ENCODE peak calls at places on chromosomes 1 and 21, in five cellular contexts. One of them, this sample, is unnamed.

GRCh38 chr1:38283736-38284470 is 237.3 kb upstream of the POU3F1 start:
- DNase-seq in endothelial cell: no peak
- DNase-seq in CD8-positive, alpha-beta T cell: no peak
- DNase-seq in GM12865: no peak
- DNase-seq in fibroblast of pulmonary artery: no peak
- DNase-seq in this sample: no peak

GRCh38 chr1:231929311-231929710 is 302.7 kb downstream of the DISC1 start:
- DNase-seq in endothelial cell: no peak
- DNase-seq in CD8-positive, alpha-beta T cell: no peak
- DNase-seq in GM12865: no peak
- DNase-seq in fibroblast of pulmonary artery: peak
- DNase-seq in this sample: peak

GRCh38 chr1:232578681-232579195 is 51.2 kb downstream of the SIPA1L2 start:
- DNase-seq in endothelial cell: peak
- DNase-seq in CD8-positive, alpha-beta T cell: peak
- DNase-seq in GM12865: no peak
- DNase-seq in fibroblast of pulmonary artery: peak
- DNase-seq in this sample: no peak

GRCh38 chr1:94971491-94971924 is 44.6 kb upstream of the CNN3 start:
- DNase-seq in endothelial cell: no peak
- DNase-seq in CD8-positive, alpha-beta T cell: no peak
- DNase-seq in GM12865: no peak
- DNase-seq in fibroblast of pulmonary artery: no peak
- DNase-seq in this sample: peak

GRCh38 chr1:228918335-228918734 is 183.1 kb downstream of the RHOU start:
- DNase-seq in endothelial cell: no peak
- DNase-seq in CD8-positive, alpha-beta T cell: no peak
- DNase-seq in GM12865: no peak
- DNase-seq in fibroblast of pulmonary artery: no peak
- DNase-seq in this sample: no peak

GRCh38 chr1:921011-921837 is 2.5 kb upstream of the SAMD11 start:
- DNase-seq in endothelial cell: peak
- DNase-seq in CD8-positive, alpha-beta T cell: no peak
- DNase-seq in GM12865: peak
- DNase-seq in fibroblast of pulmonary artery: peak
- DNase-seq in this sample: peak

GRCh38 chr1:98523256-98523655 is 138.3 kb upstream of the SNX7 start:
- DNase-seq in endothelial cell: no peak
- DNase-seq in CD8-positive, alpha-beta T cell: no peak
- DNase-seq in GM12865: no peak
- DNase-seq in fibroblast of pulmonary artery: no peak
- DNase-seq in this sample: no peak

GRCh38 chr1:154418062-154418897 is 13.1 kb downstream of the IL6R start:
- DNase-seq in endothelial cell: no peak
- DNase-seq in CD8-positive, alpha-beta T cell: no peak
- DNase-seq in GM12865: no peak
- DNase-seq in fibroblast of pulmonary artery: peak
- DNase-seq in this sample: peak

GRCh38 chr1:153292740-153293479 is 19.8 kb downstream of the PGLYRP3 start:
- DNase-seq in endothelial cell: peak
- DNase-seq in CD8-positive, alpha-beta T cell: no peak
- DNase-seq in GM12865: no peak
- DNase-seq in fibroblast of pulmonary artery: no peak
- DNase-seq in this sample: no peak

GRCh38 chr1:180560200-180560867 is 1.6 kb downstream of the OVAAL start:
- DNase-seq in endothelial cell: no peak
- DNase-seq in CD8-positive, alpha-beta T cell: no peak
- DNase-seq in GM12865: no peak
- DNase-seq in fibroblast of pulmonary artery: no peak
- DNase-seq in this sample: no peak

GRCh38 chr1:235075955-235076308 is 52.7 kb downstream of the TOMM20 start:
- DNase-seq in endothelial cell: no peak
- DNase-seq in CD8-positive, alpha-beta T cell: no peak
- DNase-seq in GM12865: peak
- DNase-seq in fibroblast of pulmonary artery: no peak
- DNase-seq in this sample: no peak

GRCh38 chr1:58622571-58622970 is 45.5 kb upstream of the TACSTD2 start:
- DNase-seq in endothelial cell: no peak
- DNase-seq in CD8-positive, alpha-beta T cell: no peak
- DNase-seq in GM12865: no peak
- DNase-seq in fibroblast of pulmonary artery: no peak
- DNase-seq in this sample: no peak

GRCh38 chr1:2987773-2988172 is 33.5 kb upstream of the ACTRT2 start:
- DNase-seq in endothelial cell: no peak
- DNase-seq in CD8-positive, alpha-beta T cell: no peak
- DNase-seq in GM12865: no peak
- DNase-seq in fibroblast of pulmonary artery: no peak
- DNase-seq in this sample: no peak

GRCh38 chr1:14795589-14795988 is 197.1 kb downstream of the KAZN start:
- DNase-seq in endothelial cell: no peak
- DNase-seq in CD8-positive, alpha-beta T cell: no peak
- DNase-seq in GM12865: no peak
- DNase-seq in fibroblast of pulmonary artery: no peak
- DNase-seq in this sample: no peak

GRCh38 chr1:74629283-74629682 is 44.3 kb downstream of the ERICH3 start:
- DNase-seq in endothelial cell: no peak
- DNase-seq in CD8-positive, alpha-beta T cell: no peak
- DNase-seq in GM12865: no peak
- DNase-seq in fibroblast of pulmonary artery: no peak
- DNase-seq in this sample: no peak

GRCh38 chr1:205754857-205755256 is 4.9 kb upstream of the NUCKS1 start:
- DNase-seq in endothelial cell: no peak
- DNase-seq in CD8-positive, alpha-beta T cell: no peak
- DNase-seq in GM12865: no peak
- DNase-seq in fibroblast of pulmonary artery: no peak
- DNase-seq in this sample: no peak

GRCh38 chr21:44415073-44416025 is 40.0 kb upstream of the LRRC3 start:
- DNase-seq in endothelial cell: no peak
- DNase-seq in CD8-positive, alpha-beta T cell: no peak
- DNase-seq in GM12865: no peak
- DNase-seq in fibroblast of pulmonary artery: no peak
- DNase-seq in this sample: no peak

GRCh38 chr1:154837679-154838171 is 32.4 kb downstream of the KCNN3 start:
- DNase-seq in endothelial cell: no peak
- DNase-seq in CD8-positive, alpha-beta T cell: no peak
- DNase-seq in GM12865: peak
- DNase-seq in fibroblast of pulmonary artery: peak
- DNase-seq in this sample: no peak

GRCh38 chr1:213982515-213982813 is 5.3 kb upstream of the PROX1 start:
- DNase-seq in endothelial cell: no peak
- DNase-seq in CD8-positive, alpha-beta T cell: no peak
- DNase-seq in GM12865: no peak
- DNase-seq in fibroblast of pulmonary artery: no peak
- DNase-seq in this sample: no peak

GRCh38 chr21:42097860-42098259 is 26.7 kb downstream of the UMODL1 start:
- DNase-seq in endothelial cell: peak
- DNase-seq in CD8-positive, alpha-beta T cell: no peak
- DNase-seq in GM12865: no peak
- DNase-seq in fibroblast of pulmonary artery: peak
- DNase-seq in this sample: peak

GRCh38 chr1:42941640-42942330 is 16.9 kb downstream of the SLC2A1 start:
- DNase-seq in endothelial cell: no peak
- DNase-seq in CD8-positive, alpha-beta T cell: no peak
- DNase-seq in GM12865: peak
- DNase-seq in fibroblast of pulmonary artery: peak
- DNase-seq in this sample: peak

GRCh38 chr1:68281946-68282615 is 49.8 kb upstream of the WLS start:
- DNase-seq in endothelial cell: no peak
- DNase-seq in CD8-positive, alpha-beta T cell: no peak
- DNase-seq in GM12865: no peak
- DNase-seq in fibroblast of pulmonary artery: no peak
- DNase-seq in this sample: no peak

GRCh38 chr1:93779540-93780121 is 98.0 kb upstream of the BCAR3 start:
- DNase-seq in endothelial cell: no peak
- DNase-seq in CD8-positive, alpha-beta T cell: no peak
- DNase-seq in GM12865: no peak
- DNase-seq in fibroblast of pulmonary artery: peak
- DNase-seq in this sample: peak

GRCh38 chr1:56444960-56445646 is 134.3 kb downstream of the PLPP3 start:
- DNase-seq in endothelial cell: no peak
- DNase-seq in CD8-positive, alpha-beta T cell: no peak
- DNase-seq in GM12865: no peak
- DNase-seq in fibroblast of pulmonary artery: no peak
- DNase-seq in this sample: peak

GRCh38 chr1:69175078-69175477 is 392.6 kb upstream of the LRRC7 start:
- DNase-seq in endothelial cell: no peak
- DNase-seq in CD8-positive, alpha-beta T cell: no peak
- DNase-seq in GM12865: no peak
- DNase-seq in fibroblast of pulmonary artery: no peak
- DNase-seq in this sample: no peak

GRCh38 chr1:40979241-40980067 is at the start of gene CTPS1:
- DNase-seq in endothelial cell: peak
- DNase-seq in CD8-positive, alpha-beta T cell: peak
- DNase-seq in GM12865: peak
- DNase-seq in fibroblast of pulmonary artery: peak
- DNase-seq in this sample: peak
- TF ChIP-seq CTCF in endothelial cell: no peak
- TF ChIP-seq CTCF in CD8-positive, alpha-beta T cell: no peak
- TF ChIP-seq CTCF in GM12865: peak
- TF ChIP-seq CTCF in fibroblast of pulmonary artery: no peak
- TF ChIP-seq CTCF in this sample: no peak

GRCh38 chr1:6535214-6535613 is 19.1 kb downstream of the NOL9 start:
- DNase-seq in endothelial cell: no peak
- DNase-seq in CD8-positive, alpha-beta T cell: no peak
- DNase-seq in GM12865: no peak
- DNase-seq in fibroblast of pulmonary artery: no peak
- DNase-seq in this sample: no peak
- TF ChIP-seq CTCF in endothelial cell: no peak
- TF ChIP-seq CTCF in CD8-positive, alpha-beta T cell: no peak
- TF ChIP-seq CTCF in GM12865: no peak
- TF ChIP-seq CTCF in fibroblast of pulmonary artery: no peak
- TF ChIP-seq CTCF in this sample: no peak

GRCh38 chr1:77925536-77925935 is 37.1 kb downstream of the NEXN start:
- DNase-seq in endothelial cell: no peak
- DNase-seq in CD8-positive, alpha-beta T cell: no peak
- DNase-seq in GM12865: no peak
- DNase-seq in fibroblast of pulmonary artery: peak
- DNase-seq in this sample: no peak

GRCh38 chr1:77929806-77930205 is 41.4 kb downstream of the NEXN start:
- DNase-seq in endothelial cell: no peak
- DNase-seq in CD8-positive, alpha-beta T cell: no peak
- DNase-seq in GM12865: no peak
- DNase-seq in fibroblast of pulmonary artery: no peak
- DNase-seq in this sample: no peak

GRCh38 chr1:77927414-77927813 is 39.0 kb downstream of the NEXN start:
- DNase-seq in endothelial cell: no peak
- DNase-seq in CD8-positive, alpha-beta T cell: no peak
- DNase-seq in GM12865: peak
- DNase-seq in fibroblast of pulmonary artery: no peak
- DNase-seq in this sample: no peak

GRCh38 chr1:77926561-77927357 is 38.3 kb downstream of the NEXN start:
- DNase-seq in endothelial cell: no peak
- DNase-seq in CD8-positive, alpha-beta T cell: no peak
- DNase-seq in GM12865: peak
- DNase-seq in fibroblast of pulmonary artery: no peak
- DNase-seq in this sample: no peak

DNA sequence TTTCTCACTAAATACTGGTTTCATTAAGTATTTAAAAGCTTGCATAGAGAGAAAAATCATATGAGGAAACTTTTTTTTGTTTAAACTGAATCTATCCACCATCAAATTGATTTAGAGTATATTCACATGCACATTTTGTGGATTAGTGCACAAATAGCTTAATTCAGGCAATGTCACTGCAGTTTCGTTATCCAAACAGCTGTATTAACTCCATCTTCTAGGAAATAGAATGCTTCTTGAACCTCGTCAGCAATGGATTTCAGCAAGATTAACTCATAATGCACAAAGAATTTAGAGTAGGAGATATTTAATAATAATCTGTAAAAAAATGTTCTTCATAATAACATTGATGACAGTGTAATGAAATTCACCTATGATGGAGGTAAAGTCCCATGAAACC is 37.5 kb downstream of the NEXN start:
- DNase-seq in endothelial cell: no peak
- DNase-seq in CD8-positive, alpha-beta T cell: no peak
- DNase-seq in GM12865: no peak
- DNase-seq in fibroblast of pulmonary artery: no peak
- DNase-seq in this sample: no peak
- TF ChIP-seq CTCF in endothelial cell: no peak
- TF ChIP-seq CTCF in CD8-positive, alpha-beta T cell: no peak
- TF ChIP-seq CTCF in GM12865: no peak
- TF ChIP-seq CTCF in fibroblast of pulmonary artery: no peak
- TF ChIP-seq CTCF in this sample: no peak

GRCh38 chr1:221793439-221794078 is 51.7 kb upstream of the DUSP10 start:
- DNase-seq in endothelial cell: no peak
- DNase-seq in CD8-positive, alpha-beta T cell: no peak
- DNase-seq in GM12865: peak
- DNase-seq in fibroblast of pulmonary artery: no peak
- DNase-seq in this sample: no peak
- TF ChIP-seq CTCF in endothelial cell: no peak
- TF ChIP-seq CTCF in CD8-positive, alpha-beta T cell: no peak
- TF ChIP-seq CTCF in GM12865: no peak
- TF ChIP-seq CTCF in fibroblast of pulmonary artery: no peak
- TF ChIP-seq CTCF in this sample: no peak

GRCh38 chr1:207181838-207182237 is 77.8 kb downstream of the C4BPA start:
- DNase-seq in endothelial cell: no peak
- DNase-seq in CD8-positive, alpha-beta T cell: no peak
- DNase-seq in GM12865: no peak
- DNase-seq in fibroblast of pulmonary artery: peak
- DNase-seq in this sample: peak
- TF ChIP-seq CTCF in endothelial cell: no peak
- TF ChIP-seq CTCF in CD8-positive, alpha-beta T cell: no peak
- TF ChIP-seq CTCF in GM12865: no peak
- TF ChIP-seq CTCF in fibroblast of pulmonary artery: peak
- TF ChIP-seq CTCF in this sample: peak